ENCODE peak calls at places on chromosomes 2 and 18, in five cellular contexts. Q, A, P, S and B are unnamed samples.

GRCh38 chr2:216012133-216012829 is 1.1 kb downstream of the MREG start:
- DNase-seq in Q (no peak), A (no peak), P (no peak), S (peak), B (peak)

GRCh38 chr2:110869472-110870446 is 137.4 kb downstream of the ACOXL start:
- DNase-seq in Q (no peak), A (no peak), P (peak), S (peak), B (no peak)

GRCh38 chr2:72180351-72180750 is 32.7 kb upstream of the CYP26B1 start:
- DNase-seq in Q (no peak), A (no peak), P (no peak), S (no peak), B (no peak)

GRCh38 chr2:69138247-69138754 is 125.3 kb downstream of the ANTXR1 start:
- DNase-seq in Q (no peak), A (no peak), P (no peak), S (peak), B (no peak)

GRCh38 chr2:168346725-168347477 is 99.5 kb upstream of the STK39 start:
- DNase-seq in Q (peak), A (no peak), P (peak), S (peak), B (peak)

GRCh38 chr2:120225549-120226065 is 2.4 kb upstream of the TMEM185B start:
- DNase-seq in Q (no peak), A (no peak), P (no peak), S (no peak), B (no peak)

GRCh38 chr2:37627715-37628114 is 43.7 kb downstream of the CDC42EP3 start:
- DNase-seq in Q (no peak), A (no peak), P (no peak), S (no peak), B (no peak)

GRCh38 chr18:3499498-3499897 is 49.5 kb downstream of the TGIF1 start:
- DNase-seq in Q (no peak), A (no peak), P (peak), S (no peak), B (no peak)

GRCh38 chr2:211129798-211130197 is 573.4 kb downstream of the CPS1 start:
- DNase-seq in Q (no peak), A (no peak), P (no peak), S (no peak), B (no peak)

GRCh38 chr2:112795720-112796119 is 11.4 kb upstream of the IL1A start:
- DNase-seq in Q (no peak), A (no peak), P (peak), S (no peak), B (no peak)

GRCh38 chr18:59140287-59140885 is 702 bp downstream of the SEC11C start:
- DNase-seq in Q (no peak), A (no peak), P (no peak), S (peak), B (no peak)

GRCh38 chr2:164143183-164143930 is 407.5 kb upstream of the FIGN start:
- DNase-seq in Q (no peak), A (no peak), P (no peak), S (no peak), B (no peak)

GRCh38 chr2:235070063-235070706 is 118.4 kb downstream of the SH3BP4 start:
- DNase-seq in Q (no peak), A (no peak), P (no peak), S (no peak), B (no peak)

GRCh38 chr2:196372276-196372809 is 201.0 kb upstream of the STK17B start:
- DNase-seq in Q (no peak), A (no peak), P (no peak), S (no peak), B (no peak)

GRCh38 chr2:70939001-70939846 is 3.5 kb downstream of the ATP6V1B1 start:
- DNase-seq in Q (no peak), A (no peak), P (no peak), S (no peak), B (no peak)

GRCh38 chr18:10474309-10474708 is 19.9 kb downstream of the APCDD1 start:
- DNase-seq in Q (no peak), A (no peak), P (no peak), S (no peak), B (no peak)

GRCh38 chr2:74867841-74868658 is 34.1 kb downstream of the HK2 start:
- DNase-seq in Q (peak), A (no peak), P (no peak), S (peak), B (no peak)

GRCh38 chr18:8876887-8877286 is 171.5 kb downstream of the MTCL1 start:
- DNase-seq in Q (no peak), A (no peak), P (no peak), S (no peak), B (no peak)

GRCh38 chr18:23225518-23225917 is 90.2 kb downstream of the CABLES1 start:
- DNase-seq in Q (no peak), A (no peak), P (no peak), S (no peak), B (no peak)

GRCh38 chr18:10003281-10003680 is 89.5 kb downstream of the VAPA start:
- DNase-seq in Q (no peak), A (no peak), P (no peak), S (no peak), B (no peak)

GRCh38 chr2:134431837-134432437 is 178.1 kb downstream of the MGAT5 start:
- DNase-seq in Q (no peak), A (no peak), P (no peak), S (peak), B (no peak)

GRCh38 chr2:27636766-27637165 is 7.9 kb downstream of the GPN1 start:
- DNase-seq in Q (no peak), A (no peak), P (peak), S (no peak), B (no peak)

GRCh38 chr2:151478011-151478410 is 68.3 kb downstream of the RIF1 start:
- DNase-seq in Q (no peak), A (no peak), P (no peak), S (no peak), B (no peak)

GRCh38 chr2:178915423-178915822 is 108.2 kb upstream of the TTN start:
- DNase-seq in Q (no peak), A (no peak), P (no peak), S (no peak), B (no peak)

GRCh38 chr2:69563021-69563420 is 80.5 kb downstream of the AAK1 start:
- DNase-seq in Q (no peak), A (no peak), P (no peak), S (no peak), B (no peak)

GRCh38 chr2:53033416-53033815 is 734.2 kb upstream of the CHAC2 start:
- DNase-seq in Q (no peak), A (no peak), P (no peak), S (no peak), B (no peak)

GRCh38 chr2:75828826-75829225 is 118.1 kb upstream of the GCFC2 start:
- DNase-seq in Q (no peak), A (no peak), P (no peak), S (no peak), B (no peak)

GRCh38 chr2:98460573-98461560 is 16.2 kb downstream of the INPP4A start:
- DNase-seq in Q (no peak), A (no peak), P (peak), S (no peak), B (peak)

DNA sequence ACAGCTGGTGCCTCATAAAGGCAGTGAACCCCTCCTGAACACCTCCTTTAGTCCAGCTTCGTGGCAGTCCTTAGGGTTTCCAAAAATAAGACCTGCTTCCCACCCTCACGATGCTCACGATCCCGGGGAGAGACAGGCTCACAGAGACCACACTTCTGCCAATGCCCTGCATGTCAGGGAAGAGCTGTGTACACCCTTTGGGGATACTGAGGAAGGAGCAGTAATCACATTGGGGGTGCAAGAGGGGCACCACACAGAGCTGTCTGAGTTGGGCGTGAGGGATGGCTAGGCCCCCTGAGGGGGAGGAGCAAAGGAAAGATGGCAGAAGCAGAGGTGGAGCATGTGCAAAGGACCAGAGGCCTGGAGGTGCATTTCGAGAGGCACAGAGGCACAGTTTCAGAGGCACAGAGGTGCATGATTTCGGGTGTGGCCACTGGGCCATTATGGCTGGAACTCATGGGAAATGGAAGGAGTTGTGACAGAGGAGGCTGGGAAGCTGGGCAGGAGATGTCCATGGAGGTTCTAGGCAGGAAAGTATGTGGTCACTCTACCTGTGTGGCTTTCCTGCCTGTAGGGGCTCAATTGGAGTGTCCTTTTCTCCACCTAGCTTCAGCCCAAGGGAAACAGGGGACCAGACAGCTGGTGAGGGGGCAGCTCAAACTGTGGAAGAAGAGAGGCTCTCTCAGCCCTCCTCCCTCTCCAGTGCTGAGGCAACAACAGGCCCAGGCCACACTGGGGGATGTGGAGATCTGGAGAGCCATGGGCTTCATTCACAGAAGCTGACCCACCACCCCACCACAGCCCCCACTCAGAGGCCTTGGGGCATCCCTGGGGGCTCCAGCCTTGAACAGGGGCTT is 115.9 kb downstream of the CAPN13 start:
- DNase-seq in Q (no peak), A (no peak), P (no peak), S (no peak), B (no peak)
- TF ChIP-seq POLR2A in Q (no peak), A (no peak), P (no peak), S (no peak), B (no peak)

DNA sequence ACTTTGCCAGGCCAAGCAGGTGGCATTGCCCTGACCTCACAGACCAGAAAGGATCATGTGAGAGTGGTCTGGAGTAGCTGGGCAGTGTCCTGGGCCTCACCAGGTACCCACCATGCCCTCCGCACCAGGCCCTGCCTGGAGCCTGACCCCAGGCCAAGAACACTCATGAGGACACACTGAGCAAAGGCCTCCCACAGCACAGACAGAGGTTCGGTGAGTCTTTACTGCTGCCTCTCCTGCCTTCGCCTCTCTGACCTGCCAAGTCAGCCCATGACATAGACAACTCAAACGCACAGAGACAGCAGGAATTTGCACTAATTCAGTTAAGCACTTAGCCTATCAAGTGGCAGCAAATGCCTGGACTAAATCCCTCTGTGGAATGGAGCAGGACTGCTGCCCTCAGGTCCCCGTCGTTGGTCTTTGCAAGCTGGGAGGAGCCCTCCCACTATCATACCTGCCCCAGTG is 62.5 kb downstream of the RHOB start:
- DNase-seq in Q (no peak), A (no peak), P (no peak), S (no peak), B (no peak)
- TF ChIP-seq POLR2A in Q (no peak), A (no peak), P (no peak), S (no peak), B (no peak)

GRCh38 chr18:44758821-44759624 is 78.3 kb downstream of the SETBP1 start:
- DNase-seq in Q (no peak), A (no peak), P (peak), S (no peak), B (no peak)
- TF ChIP-seq POLR2A in Q (no peak), A (no peak), P (no peak), S (no peak), B (no peak)

DNA sequence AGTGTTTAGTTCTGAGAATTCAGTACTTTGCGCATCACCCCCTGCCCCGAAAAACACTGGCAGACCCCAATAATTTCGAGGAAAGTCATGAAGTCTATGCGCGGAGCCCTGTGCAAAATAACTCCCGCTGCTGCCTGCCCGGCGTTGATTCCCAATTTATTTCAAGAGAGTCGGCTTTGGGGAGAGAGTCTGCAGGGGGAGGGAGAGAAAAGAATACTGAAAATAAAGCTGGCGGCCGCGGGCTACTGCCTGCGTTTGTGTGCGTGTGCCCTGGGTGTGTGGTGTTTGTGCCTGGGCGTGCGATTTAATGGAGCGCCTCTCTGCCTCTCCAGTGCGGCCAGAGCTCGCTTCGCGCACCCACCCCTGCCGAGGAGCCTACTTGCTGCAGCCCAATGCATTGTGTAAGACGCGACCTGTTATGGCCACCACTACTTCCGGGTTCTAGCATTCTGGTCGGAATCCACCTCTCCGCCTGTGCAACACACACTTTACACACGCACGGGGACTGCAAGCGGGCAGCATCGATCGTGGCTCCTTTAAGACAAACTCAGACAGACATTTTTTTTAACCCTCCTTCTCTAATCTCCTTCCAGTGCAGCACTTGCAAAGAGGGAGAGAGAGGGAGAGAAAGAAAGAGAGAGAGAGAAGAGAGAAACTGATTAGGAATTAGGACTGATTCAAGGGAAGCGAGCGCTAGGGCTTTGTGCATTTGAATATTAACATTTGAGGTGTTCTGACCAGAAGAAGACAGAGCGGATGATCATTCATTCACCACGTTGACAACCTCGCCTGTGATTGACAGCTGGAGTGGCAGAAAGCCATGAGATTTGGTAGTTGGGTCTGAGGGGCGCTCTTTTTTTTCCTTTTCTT is at the start of gene MEIS1:
- DNase-seq in Q (peak), A (peak), P (peak), S (peak), B (peak)
- TF ChIP-seq POLR2A in Q (peak), A (peak), P (no peak), S (peak), B (no peak)

GRCh38 chr2:239225921-239226561 is 174.8 kb downstream of the HDAC4 start:
- DNase-seq in Q (no peak), A (no peak), P (no peak), S (no peak), B (no peak)
- TF ChIP-seq POLR2A in Q (no peak), A (no peak), P (no peak), S (no peak), B (no peak)